ENCODE peak calls at places on chromosomes 4 and X, in four cellular contexts. J, S, Q and A are unnamed samples.

GRCh38 chrX:18574591-18574990 is 97.3 kb downstream of the RS1 start:
- DNase-seq in J (no peak), S (no peak), Q (no peak), A (no peak)

GRCh38 chr4:142356118-142356759 is 489.9 kb downstream of the INPP4B start:
- DNase-seq in S (no peak), Q (no peak), J (no peak), A (no peak)

GRCh38 chrX:43750248-43750676 is 94.2 kb downstream of the MAOA start:
- DNase-seq in J (no peak), S (peak), Q (no peak), A (peak)

GRCh38 chr4:98822144-98822543 is 106.8 kb downstream of the EIF4E start:
- DNase-seq in Q (no peak), J (no peak), S (no peak), A (no peak)

GRCh38 chr4:168593399-168593798 is 96.5 kb downstream of the PALLD start:
- DNase-seq in Q (no peak), S (no peak), J (no peak), A (no peak)

GRCh38 chr4:148162554-148162953 is 279.7 kb downstream of the NR3C2 start:
- DNase-seq in Q (no peak), S (no peak), J (no peak), A (no peak)

GRCh38 chrX:3244955-3245354 is 101.5 kb downstream of the MXRA5 start:
- DNase-seq in Q (no peak), J (no peak), S (no peak), A (no peak)

GRCh38 chr4:101597204-101597603 is 193.3 kb upstream of the BANK1 start:
- DNase-seq in Q (no peak), J (no peak), S (no peak), A (peak)

GRCh38 chr4:88219099-88219498 is 60.7 kb upstream of the ABCG2 start:
- DNase-seq in J (no peak), Q (no peak), S (peak), A (peak)

GRCh38 chr4:26302390-26302897 is 18.4 kb upstream of the RBPJ start:
- DNase-seq in S (no peak), Q (no peak), J (no peak), A (no peak)

GRCh38 chr4:26308573-26308972 is 12.2 kb upstream of the RBPJ start:
- DNase-seq in Q (no peak), S (no peak), J (no peak), A (no peak)

GRCh38 chr4:26310264-26310663 is 10.6 kb upstream of the RBPJ start:
- DNase-seq in J (no peak), S (no peak), Q (no peak), A (no peak)

GRCh38 chr4:26303008-26303407 is 17.8 kb upstream of the RBPJ start:
- DNase-seq in Q (no peak), J (no peak), S (no peak), A (no peak)

DNA sequence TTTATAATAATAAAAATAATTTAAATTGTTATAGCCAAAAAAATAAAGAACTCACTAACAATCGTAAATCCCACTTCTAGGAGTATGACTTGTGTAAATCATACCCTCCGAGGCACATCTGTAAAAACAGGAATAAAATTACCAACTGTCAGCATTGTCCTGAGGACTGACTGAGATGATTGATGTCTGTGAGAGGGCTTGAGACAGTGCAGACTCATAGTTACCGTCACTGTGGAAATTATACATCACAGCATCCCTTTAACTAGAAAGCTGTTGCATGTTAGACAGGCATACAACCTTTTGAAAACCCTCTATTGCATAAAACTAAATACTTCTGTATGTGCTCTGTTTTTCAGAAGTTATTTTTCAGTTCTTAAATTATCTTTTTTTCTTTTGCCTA is 13.8 kb upstream of the RBPJ start:
- DNase-seq in J (no peak), S (no peak), Q (no peak), A (no peak)
- TF ChIP-seq POLR2AphosphoS5 in J (no peak), S (no peak), Q (no peak), A (no peak)

DNA sequence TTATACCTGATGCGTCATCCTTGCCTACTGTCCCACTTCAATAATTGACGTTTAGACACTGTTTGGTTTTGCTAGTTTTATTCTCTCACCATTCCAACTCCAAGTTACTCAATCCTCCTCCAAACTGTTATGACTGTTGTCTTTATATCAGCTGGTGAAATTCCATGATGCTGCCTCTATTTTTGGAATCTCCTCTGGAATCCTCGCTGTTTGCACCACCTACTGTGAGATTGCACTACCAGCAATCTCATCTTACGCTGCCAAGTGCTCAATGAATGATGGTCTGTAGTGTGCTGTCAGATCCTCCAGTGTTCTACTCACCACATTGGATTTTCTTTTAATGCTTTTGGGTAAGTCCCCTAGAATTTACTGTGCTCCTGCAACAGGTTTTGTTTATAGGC is 13.2 kb upstream of the PCDH18 start:
- DNase-seq in S (no peak), J (no peak), Q (no peak), A (no peak)
- TF ChIP-seq POLR2AphosphoS5 in S (no peak), J (no peak), Q (no peak), A (no peak)

GRCh38 chr4:118281611-118282442 is 71.0 kb downstream of the PRSS12 start:
- DNase-seq in J (no peak), Q (peak), S (no peak), A (peak)
- TF ChIP-seq POLR2AphosphoS5 in J (no peak), Q (no peak), S (peak), A (peak)

DNA sequence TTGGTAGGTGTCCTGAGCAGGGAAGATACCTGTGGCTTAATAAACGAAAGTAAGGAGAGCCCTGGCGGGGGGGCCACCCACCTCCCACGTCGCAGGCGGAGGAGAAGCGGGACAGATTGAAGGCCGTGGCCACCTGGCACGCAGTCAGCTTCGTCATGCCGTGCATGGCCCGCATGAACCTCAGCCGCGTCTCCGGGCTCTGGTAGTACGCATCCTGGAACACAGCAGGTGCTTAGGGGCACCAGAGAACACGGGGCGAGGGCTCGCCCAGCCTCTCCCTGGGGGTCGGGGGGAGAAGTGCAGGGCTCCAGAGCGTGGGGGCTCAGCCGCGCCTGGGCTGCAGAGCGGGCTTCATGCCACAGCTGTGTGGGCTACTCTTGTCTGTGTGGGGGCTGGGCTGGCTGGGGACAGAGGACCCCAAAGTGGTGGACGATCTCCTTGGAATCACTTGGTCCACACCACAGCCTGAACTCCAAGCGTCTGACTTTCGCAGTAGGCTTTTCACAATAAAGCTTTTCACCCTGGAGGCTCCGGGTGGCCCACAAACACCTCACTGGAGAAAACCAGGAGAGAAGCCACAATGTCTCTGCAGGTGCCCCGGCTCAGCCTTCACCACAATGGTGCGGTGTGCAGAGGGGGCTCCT is 27.1 kb upstream of the SLC25A6 start:
- DNase-seq in S (no peak), Q (peak), J (no peak), A (no peak)
- TF ChIP-seq POLR2AphosphoS5 in S (peak), Q (peak), J (no peak), A (no peak)

GRCh38 chr4:139920552-139920951 is 233.4 kb downstream of the MAML3 start:
- DNase-seq in Q (no peak), S (no peak), J (no peak), A (no peak)

GRCh38 chr4:139917896-139918295 is 236.1 kb downstream of the MAML3 start:
- DNase-seq in S (no peak), J (no peak), Q (no peak), A (no peak)

GRCh38 chr4:139918591-139918990 is 235.4 kb downstream of the MAML3 start:
- DNase-seq in S (no peak), Q (no peak), J (no peak), A (no peak)

GRCh38 chr4:139918994-139919393 is 235.0 kb downstream of the MAML3 start:
- DNase-seq in J (no peak), Q (no peak), S (no peak), A (no peak)

GRCh38 chr4:139919513-139919912 is 234.5 kb downstream of the MAML3 start:
- DNase-seq in J (no peak), Q (no peak), S (no peak), A (no peak)
- TF ChIP-seq POLR2AphosphoS5 in J (no peak), Q (no peak), S (no peak), A (no peak)

DNA sequence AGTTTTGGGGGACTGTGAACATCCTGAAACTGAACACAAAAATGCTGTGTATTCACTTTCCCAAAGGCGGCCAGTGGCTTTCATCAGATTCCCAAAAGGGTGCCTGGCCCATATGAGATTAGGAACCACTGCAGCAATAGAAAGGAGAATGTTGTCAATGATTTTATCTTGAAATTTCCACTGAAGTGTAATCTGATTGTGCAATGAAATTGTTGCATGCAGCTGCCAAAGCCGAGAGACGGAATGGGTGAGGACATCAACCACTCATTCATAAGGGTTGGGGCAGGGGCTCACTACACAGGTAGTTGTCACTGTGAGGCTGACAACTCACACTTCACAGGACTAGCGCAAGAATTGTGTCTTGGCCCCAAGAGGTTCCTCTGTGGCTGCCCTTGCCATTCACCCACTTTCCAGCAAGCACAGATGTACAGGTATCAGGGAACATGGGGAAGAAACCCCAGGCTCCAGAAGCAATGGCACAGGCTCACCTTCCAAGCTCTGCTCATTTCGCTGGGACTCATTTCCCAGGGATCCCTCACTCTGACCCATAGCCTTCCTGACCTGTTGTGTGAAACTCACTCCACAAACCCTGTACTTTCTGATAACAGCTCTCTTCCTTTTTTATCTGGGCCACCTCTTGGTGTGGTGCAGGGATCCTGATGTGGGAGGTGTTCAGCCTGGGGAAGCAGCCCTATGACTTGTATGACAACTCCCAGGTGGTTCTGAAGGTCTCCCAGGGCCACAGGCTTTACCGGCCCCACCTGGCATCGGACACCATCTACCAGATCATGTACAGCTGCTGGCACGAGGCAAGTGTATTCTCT is 48.8 kb downstream of the BMX start:
- DNase-seq in Q (no peak), J (no peak), S (no peak), A (peak)
- TF ChIP-seq POLR2AphosphoS5 in Q (no peak), J (no peak), S (no peak), A (no peak)

GRCh38 chrX:151920101-151920500 is 7.4 kb downstream of the MAGEA4 start:
- DNase-seq in S (no peak), Q (peak), J (no peak), A (no peak)

GRCh38 chrX:151920530-151920929 is 7.8 kb downstream of the MAGEA4 start:
- DNase-seq in Q (no peak), J (no peak), S (no peak), A (no peak)

GRCh38 chrX:151921866-151922265 is 9.2 kb downstream of the MAGEA4 start:
- DNase-seq in Q (no peak), J (no peak), S (no peak), A (no peak)

GRCh38 chrX:151921292-151921691 is 8.6 kb downstream of the MAGEA4 start:
- DNase-seq in Q (peak), S (no peak), J (no peak), A (no peak)

GRCh38 chrX:151919610-151920009 is 6.9 kb downstream of the MAGEA4 start:
- DNase-seq in Q (peak), J (no peak), S (no peak), A (no peak)
- TF ChIP-seq POLR2AphosphoS5 in Q (no peak), J (no peak), S (no peak), A (no peak)

DNA sequence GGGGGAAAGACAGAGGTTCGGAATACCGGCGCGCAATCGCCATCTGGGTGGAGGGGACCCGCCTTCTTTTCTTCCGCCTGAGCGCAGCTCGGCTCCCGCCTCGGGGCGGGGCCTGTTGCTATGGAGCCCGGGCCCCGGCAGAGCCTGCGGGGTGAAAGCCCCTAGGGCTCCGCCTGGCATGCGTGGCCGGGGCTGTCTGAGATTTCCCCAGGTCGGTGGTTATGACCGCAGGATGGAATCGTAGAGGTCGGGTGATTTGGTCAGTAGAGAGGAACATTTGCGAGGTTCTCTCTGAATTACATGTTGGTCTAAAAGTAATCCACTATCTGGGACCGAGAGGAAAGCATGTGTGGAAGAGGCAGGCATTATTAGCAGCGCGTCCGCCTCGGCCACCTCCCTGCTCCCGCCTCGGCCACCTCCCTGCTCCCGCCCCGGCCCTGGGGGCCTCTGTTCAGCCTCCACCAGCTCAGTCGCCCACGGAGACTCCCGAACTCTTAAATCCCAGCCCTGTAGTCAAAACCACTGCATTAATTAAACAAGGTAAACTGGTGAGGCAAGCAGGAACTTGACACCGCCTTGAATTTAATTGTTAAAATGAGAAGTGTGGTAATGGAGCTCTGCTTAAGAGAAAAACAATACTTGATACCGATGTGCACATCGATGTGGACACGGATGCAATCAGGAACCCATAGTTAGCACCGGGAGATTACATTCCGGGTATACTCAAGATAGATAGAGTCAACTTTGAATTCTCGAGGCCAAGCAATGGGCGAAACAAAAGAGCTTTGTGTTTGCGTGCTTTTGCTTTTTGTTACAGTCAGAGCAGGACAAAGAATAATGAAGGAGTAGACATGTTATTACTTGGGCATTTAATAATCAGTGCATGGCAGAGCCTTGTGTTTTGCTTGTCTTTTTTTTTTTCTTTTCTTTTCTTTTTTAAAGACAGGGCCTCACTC is 45.2 kb downstream of the TRIM2 start:
- DNase-seq in J (peak), S (no peak), Q (peak), A (peak)
- TF ChIP-seq POLR2AphosphoS5 in J (no peak), S (peak), Q (peak), A (no peak)

DNA sequence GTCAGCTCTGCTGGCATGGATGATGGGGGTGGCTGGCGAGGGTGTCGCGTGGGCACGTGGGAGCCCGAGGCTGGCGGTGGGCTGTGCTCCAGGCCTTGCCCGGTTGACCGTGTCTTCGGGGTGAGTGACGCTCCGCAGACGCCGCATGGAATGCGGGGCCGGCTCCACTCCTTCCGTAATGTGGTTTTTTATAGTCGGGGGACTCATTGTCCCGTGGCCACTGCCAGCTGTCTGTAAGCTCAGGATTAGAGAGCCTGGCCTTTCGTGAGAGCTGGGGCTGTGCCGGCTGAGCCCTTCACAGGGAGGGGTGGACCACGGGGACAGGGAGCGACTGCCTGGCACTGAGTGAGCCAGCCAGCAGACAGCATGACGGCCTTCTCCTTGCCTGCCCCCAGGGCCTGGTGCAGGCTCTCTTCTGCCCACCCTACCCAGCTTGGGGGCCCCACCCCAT is 20.4 kb downstream of the DOK7 start:
- DNase-seq in Q (no peak), J (no peak), S (no peak), A (no peak)
- TF ChIP-seq POLR2AphosphoS5 in Q (no peak), J (no peak), S (no peak), A (no peak)

DNA sequence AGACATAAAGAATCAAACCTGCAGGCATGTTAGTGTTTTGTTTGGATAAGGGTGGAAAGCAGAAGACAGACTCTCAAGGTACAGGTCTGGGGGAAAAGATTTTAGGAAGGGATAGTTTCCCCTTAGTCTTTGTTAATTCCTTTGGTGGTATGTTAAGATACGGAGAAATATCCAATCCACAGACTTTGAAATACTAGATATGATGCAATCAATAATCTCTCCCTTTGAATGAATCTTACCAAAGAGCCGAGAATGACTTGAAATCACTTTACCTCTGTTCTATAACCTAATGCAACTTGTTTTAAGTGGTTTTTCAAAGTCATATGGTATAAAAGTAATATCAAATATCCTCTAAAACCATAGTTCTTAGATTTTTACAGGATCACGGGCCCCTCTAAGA is 5.3 kb upstream of the BDH2 start:
- DNase-seq in J (no peak), S (no peak), Q (no peak), A (no peak)
- TF ChIP-seq POLR2AphosphoS5 in J (no peak), S (no peak), Q (no peak), A (no peak)